ENCODE peak calls at places on chromosomes 12 and 14, in four cellular contexts. E is RPMI8226, L is hippocampal formation, I is type B pancreatic cell. T is an unnamed sample.

GRCh38 chr12:13211859-13212664 is 15.5 kb downstream of the EMP1 start:
- DNase-seq in I (no peak), L (peak; percentile 81), E (peak; percentile 78), T (no peak)

GRCh38 chr12:105204916-105205315 is 31.1 kb downstream of the APPL2 start:
- DNase-seq in E (no peak), L (no peak), I (no peak), T (no peak)

GRCh38 chr14:72608391-72609204 is 285.3 kb downstream of the DPF3 start:
- DNase-seq in I (peak; percentile 27), E (no peak), L (no peak), T (peak; percentile 54)

GRCh38 chr14:77985235-77985634 is 184.9 kb upstream of the NRXN3 start:
- DNase-seq in E (no peak), I (no peak), L (no peak), T (peak; percentile 47)

GRCh38 chr14:93984070-93984469 is 7.7 kb upstream of the ASB2 start:
- DNase-seq in L (no peak), E (no peak), I (no peak), T (no peak)

GRCh38 chr12:132133952-132134652 is 10.0 kb downstream of the DDX51 start:
- DNase-seq in L (no peak), E (no peak), I (no peak), T (no peak)

GRCh38 chr14:59705866-59706265 is 129.3 kb upstream of the CCDC175 start:
- DNase-seq in L (no peak), E (no peak), I (no peak), T (no peak)

GRCh38 chr12:133120385-133121191 is 9.5 kb downstream of the ZNF891 start:
- DNase-seq in I (no peak), L (no peak), E (no peak), T (no peak)

GRCh38 chr12:72925716-72926115 is 653.5 kb downstream of the TRHDE start:
- DNase-seq in I (no peak), L (no peak), E (no peak), T (no peak)

GRCh38 chr14:93160353-93160801 is 24.3 kb downstream of the MOAP1 start:
- DNase-seq in E (peak; percentile 33), L (no peak), I (no peak), T (no peak)

GRCh38 chr14:78947681-78948080 is 777.5 kb downstream of the NRXN3 start:
- DNase-seq in I (no peak), E (no peak), L (no peak), T (no peak)

GRCh38 chr12:11847539-11847938 is 198.1 kb downstream of the ETV6 start:
- DNase-seq in I (no peak), E (no peak), L (no peak), T (peak; percentile 47)

GRCh38 chr14:104682107-104682593 is 7.3 kb upstream of the INF2 start:
- DNase-seq in I (no peak), E (no peak), L (no peak), T (no peak)

GRCh38 chr14:36604757-36605505 is 22.5 kb upstream of the NKX2-8 start:
- DNase-seq in L (peak; percentile 52), I (no peak), E (peak; percentile 52), T (no peak)

GRCh38 chr12:116183741-116184141 is 93.8 kb downstream of the MED13L start:
- DNase-seq in L (no peak), I (no peak), E (no peak), T (no peak)

GRCh38 chr12:124352839-124353238 is 57.9 kb downstream of the RFLNA start:
- DNase-seq in E (no peak), I (no peak), L (no peak), T (no peak)

GRCh38 chr14:37591311-37591940 is 3.6 kb downstream of the FOXA1 start:
- DNase-seq in E (no peak), L (no peak), I (no peak), T (no peak)

GRCh38 chr14:75578786-75579781 is 664 bp downstream of the FLVCR2 start:
- DNase-seq in I (no peak), L (no peak), E (no peak), T (no peak)

GRCh38 chr14:61565836-61566536 is 129.3 kb upstream of the HIF1A start:
- DNase-seq in E (no peak), I (no peak), L (no peak), T (no peak)

GRCh38 chr14:69059658-69060648 is 80.9 kb upstream of the ACTN1 start:
- DNase-seq in E (no peak), L (no peak), I (no peak), T (no peak)

GRCh38 chr14:73255005-73255400 is 17.7 kb downstream of the PAPLN start:
- DNase-seq in E (no peak), I (no peak), L (no peak), T (no peak)

GRCh38 chr12:104465379-104465778 is 8.6 kb downstream of the CHST11 start:
- DNase-seq in I (no peak), E (no peak), L (no peak), T (no peak)

GRCh38 chr14:93543766-93544165 is 113.0 kb downstream of the UNC79 start:
- DNase-seq in L (peak; percentile 55), I (no peak), E (no peak), T (no peak)

GRCh38 chr12:97168804-97169203 is 261.7 kb downstream of the NEDD1 start:
- DNase-seq in L (no peak), I (no peak), E (no peak), T (no peak)

T was measured in vagina.